ENCODE peak calls at places on chromosome 14, in six cellular contexts. A is lower leg skin, Z is MM.1S, R is fibroblast of mammary gland, P is GM06990, U is Calu3. W is an unnamed sample.

GRCh38 chr14:95156765-95157194 is 549 bp downstream of the DICER1 start:
- DNase-seq in R (peak; percentile 25), P (peak; percentile 58), Z (peak; percentile 7), U (peak; percentile 36), A (peak; percentile 88), W (no peak)

GRCh38 chr14:81584495-81584894 is 50.8 kb upstream of the SEL1L start:
- DNase-seq in U (no peak), A (no peak), R (no peak), P (no peak), Z (no peak), W (no peak)

GRCh38 chr14:94028450-94028826 is 2.3 kb downstream of the OTUB2 start:
- DNase-seq in P (no peak), U (peak; percentile 81), Z (no peak), R (no peak), A (no peak), W (no peak)

GRCh38 chr14:94827711-94828505 is 58.0 kb upstream of the GSC start:
- DNase-seq in A (no peak), R (no peak), U (no peak), P (no peak), Z (no peak), W (no peak)

GRCh38 chr14:61382842-61383241 is 61.5 kb downstream of the PRKCH start:
- DNase-seq in Z (no peak), R (no peak), P (no peak), A (no peak), U (no peak), W (no peak)

GRCh38 chr14:101039755-101040138 is 136.2 kb upstream of the RTL1 start:
- DNase-seq in U (no peak), A (no peak), P (no peak), R (no peak), Z (no peak), W (no peak)

GRCh38 chr14:53539489-53540126 is 386.5 kb upstream of the DDHD1 start:
- DNase-seq in Z (peak; percentile 44), P (peak; percentile 32), A (peak; percentile 93), R (peak; percentile 78), U (peak; percentile 82), W (peak; percentile 68)

GRCh38 chr14:93033983-93034670 is 81.6 kb downstream of the ITPK1 start:
- DNase-seq in R (no peak), U (peak; percentile 44), A (no peak), Z (no peak), P (peak; percentile 45), W (no peak)

GRCh38 chr14:89332031-89332430 is 85.0 kb downstream of the FOXN3 start:
- DNase-seq in R (peak; percentile 36), P (no peak), U (no peak), A (no peak), Z (no peak), W (no peak)

GRCh38 chr14:91244501-91244901 is at the start of gene GPR68:
- DNase-seq in A (peak; percentile 93), P (no peak), Z (no peak), U (no peak), R (peak; percentile 66), W (peak; percentile 37)

GRCh38 chr14:103748539-103748867 is 32.9 kb downstream of the ZFYVE21 start:
- DNase-seq in R (no peak), Z (peak; percentile 76), P (no peak), U (no peak), A (no peak), W (no peak)

GRCh38 chr14:33938131-33938949 is 12.5 kb downstream of the EGLN3 start:
- DNase-seq in U (peak; percentile 68), R (peak; percentile 16), Z (no peak), A (peak; percentile 91), P (no peak), W (no peak)

GRCh38 chr14:23895480-23895879 is 58.1 kb upstream of the DHRS4 start:
- DNase-seq in P (no peak), A (no peak), Z (no peak), R (peak; percentile 2), U (no peak), W (no peak)
- TF ChIP-seq CTCF in P (peak; percentile 16), A (no peak), Z (no peak), R (no peak), U (no peak), W (no peak)

GRCh38 chr14:73025544-73025943 is 1.4 kb downstream of the ZFYVE1 start:
- DNase-seq in R (peak; percentile 50), U (no peak), P (no peak), Z (no peak), A (no peak), W (no peak)
- TF ChIP-seq CTCF in R (no peak), U (no peak), P (no peak), Z (no peak), A (no peak), W (no peak)

DNA sequence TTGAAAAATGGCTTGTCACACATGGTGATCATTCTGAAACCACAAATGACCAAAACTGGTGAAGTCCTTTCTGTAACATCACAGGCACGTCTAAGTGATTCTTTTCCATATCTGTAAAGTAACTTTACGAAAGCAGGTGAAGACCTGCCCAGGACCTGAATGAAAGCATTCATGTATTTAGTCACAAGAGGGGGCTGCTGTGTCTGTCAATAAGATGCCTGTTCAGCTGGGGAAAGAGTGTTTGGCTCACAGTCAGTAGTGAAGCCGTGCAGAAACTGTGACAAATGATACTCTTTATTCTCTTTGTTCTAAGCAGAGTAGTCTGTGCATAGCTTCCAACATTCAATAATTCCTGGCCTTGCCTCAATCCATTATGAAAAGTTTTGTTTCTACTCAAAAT is 373.5 kb upstream of the OR4E1 start:
- DNase-seq in R (no peak), A (no peak), P (no peak), Z (peak; percentile 64), U (peak; percentile 27), W (no peak)
- TF ChIP-seq CTCF in R (peak; percentile 11), A (no peak), P (peak; percentile 65), Z (peak; percentile 50), U (no peak), W (no peak)

GRCh38 chr14:32913725-32914124 is 25.0 kb upstream of the NPAS3 start:
- DNase-seq in A (no peak), U (no peak), R (peak; percentile 5), P (no peak), Z (no peak), W (no peak)
- TF ChIP-seq CTCF in A (no peak), U (no peak), R (peak; percentile 29), P (no peak), Z (no peak), W (no peak)

GRCh38 chr14:87264796-87265195 is 728.2 kb downstream of the GALC start:
- DNase-seq in P (no peak), Z (no peak), A (no peak), U (no peak), R (no peak), W (no peak)
- TF ChIP-seq CTCF in P (no peak), Z (no peak), A (no peak), U (no peak), R (no peak), W (no peak)

GRCh38 chr14:84496677-84497076 is 1033.3 kb upstream of the FLRT2 start:
- DNase-seq in R (no peak), U (no peak), P (no peak), Z (no peak), A (no peak), W (no peak)

GRCh38 chr14:84490081-84490480 is 1039.9 kb upstream of the FLRT2 start:
- DNase-seq in A (no peak), R (no peak), P (no peak), U (no peak), Z (no peak), W (no peak)

DNA sequence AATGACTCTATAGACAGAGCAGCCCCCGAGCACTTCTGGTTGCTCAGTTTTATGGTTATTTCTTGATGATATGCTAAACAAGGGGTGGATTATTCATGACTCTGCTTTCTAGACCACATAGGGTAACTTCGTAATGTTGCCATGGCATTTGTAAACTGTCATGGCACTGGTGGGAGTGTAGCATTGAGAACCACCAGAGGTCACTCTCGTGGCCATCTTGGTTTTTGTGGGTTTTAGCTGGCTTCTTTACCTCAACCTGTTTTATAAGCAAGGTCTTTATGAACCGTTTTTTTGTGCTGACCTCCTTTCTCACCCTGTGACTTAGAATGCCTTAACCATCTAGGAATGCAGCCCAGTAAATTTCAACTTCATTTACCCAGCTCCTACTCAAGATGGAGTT is 1036.2 kb upstream of the FLRT2 start:
- DNase-seq in A (no peak), P (no peak), Z (no peak), U (no peak), R (no peak), W (no peak)
- TF ChIP-seq CTCF in A (no peak), P (no peak), Z (no peak), U (no peak), R (no peak), W (no peak)

GRCh38 chr14:20400589-20400964 is 12.7 kb downstream of the TEP1 start:
- DNase-seq in R (no peak), P (no peak), A (no peak), Z (no peak), U (no peak), W (no peak)

GRCh38 chr14:20403521-20403920 is 9.8 kb downstream of the TEP1 start:
- DNase-seq in Z (no peak), P (no peak), U (no peak), A (peak; percentile 77), R (no peak), W (no peak)

GRCh38 chr14:20400965-20401593 is 12.2 kb downstream of the TEP1 start:
- DNase-seq in R (peak; percentile 33), P (no peak), U (peak; percentile 42), A (peak; percentile 20), Z (peak; percentile 19), W (no peak)
- TF ChIP-seq CTCF in R (no peak), P (no peak), U (no peak), A (no peak), Z (no peak), W (no peak)

GRCh38 chr14:67151082-67151666 is 38.1 kb upstream of the GARIN2 start:
- DNase-seq in A (no peak), R (peak; percentile 13), Z (no peak), P (no peak), U (no peak), W (no peak)
- TF ChIP-seq CTCF in A (no peak), R (peak; percentile 48), Z (peak; percentile 16), P (no peak), U (no peak), W (peak; percentile 24)

GRCh38 chr14:30468354-30468753 is 90.6 kb upstream of the G2E3 start:
- DNase-seq in P (no peak), A (no peak), U (no peak), Z (no peak), R (no peak), W (no peak)

GRCh38 chr14:30464481-30464880 is 94.5 kb upstream of the G2E3 start:
- DNase-seq in R (no peak), Z (no peak), U (no peak), P (no peak), A (no peak), W (no peak)

GRCh38 chr14:30462358-30462757 is 96.6 kb upstream of the G2E3 start:
- DNase-seq in P (no peak), U (no peak), A (no peak), Z (no peak), R (no peak), W (no peak)
- TF ChIP-seq CTCF in P (no peak), U (no peak), A (no peak), Z (no peak), R (no peak), W (no peak)